ENCODE peak calls at places on chromosome 9, in eight cellular contexts. L is CD4-positive, CD25-positive, alpha-beta regulatory T cell; P is hepatocyte; Z is heart left ventricle; Q is endodermal cell; N is H9; V is AG04450; D is adrenal gland. I is an unnamed sample.
A peak's percentile ranks its signal among the peaks of the same experiment; 100 is the strongest.

GRCh38 chr9:89739531-89740315 is 134.9 kb downstream of the GADD45G start:
- DNase-seq in D (no peak), Q (no peak), N (no peak), P (no peak), L (no peak), Z (no peak), V (no peak), I (no peak)

GRCh38 chr9:2018764-2019548 is 3.8 kb downstream of the SMARCA2 start:
- DNase-seq in V (no peak), P (no peak), Q (no peak), N (no peak), L (peak; percentile 65), Z (no peak), D (no peak), I (no peak)

GRCh38 chr9:124420991-124421543 is 5.8 kb upstream of the PSMB7 start:
- DNase-seq in L (no peak), Q (no peak), Z (peak; percentile 38), N (no peak), V (no peak), P (no peak), D (peak; percentile 10), I (no peak)

GRCh38 chr9:38339496-38339895 is 53.0 kb upstream of the ALDH1B1 start:
- DNase-seq in Q (no peak), L (no peak), V (peak; percentile 41), Z (no peak), P (peak; percentile 32), D (no peak), N (no peak), I (no peak)

GRCh38 chr9:6907772-6908381 is 150.1 kb downstream of the KDM4C start:
- DNase-seq in V (peak; percentile 13), N (no peak), P (peak; percentile 36), Z (no peak), Q (no peak), D (no peak), L (no peak), I (no peak)

GRCh38 chr9:16069671-16070586 is 517.1 kb downstream of the CCDC171 start:
- DNase-seq in P (no peak), Q (no peak), D (no peak), N (no peak), Z (no peak), V (peak; percentile 34), L (no peak), I (no peak)

GRCh38 chr9:109473329-109473728 is 24.8 kb downstream of the PTPN3 start:
- DNase-seq in Z (peak; percentile 39), D (no peak), Q (no peak), N (no peak), P (no peak), V (no peak), L (no peak), I (no peak)

GRCh38 chr9:109331353-109331752 is 10.5 kb upstream of the EPB41L4B start:
- DNase-seq in V (no peak), Z (peak; percentile 58), Q (no peak), N (no peak), L (no peak), D (peak; percentile 82), P (no peak), I (peak; percentile 87)

GRCh38 chr9:92032891-92033290 is 82.3 kb downstream of the SPTLC1 start:
- DNase-seq in N (no peak), L (no peak), D (no peak), P (no peak), Q (no peak), V (no peak), Z (no peak), I (peak; percentile 3)

GRCh38 chr9:97740848-97741821 is 44.0 kb upstream of the XPA start:
- DNase-seq in N (peak; percentile 92), L (peak; percentile 6), V (no peak), Q (peak; percentile 96), D (peak; percentile 41), P (peak; percentile 85), Z (peak; percentile 75), I (no peak)

GRCh38 chr9:109779711-109780452 is at the start of gene PALM2AKAP2:
- DNase-seq in L (no peak), P (peak; percentile 87), N (peak; percentile 68), Q (peak; percentile 90), D (peak; percentile 65), V (no peak), Z (peak; percentile 85), I (no peak)

GRCh38 chr9:37370968-37371563 is 51.4 kb upstream of the GRHPR start:
- DNase-seq in N (no peak), Q (no peak), V (no peak), P (no peak), D (no peak), Z (no peak), L (no peak), I (no peak)

GRCh38 chr9:124770359-124771020 is 621 bp downstream of the NR6A1 start:
- DNase-seq in Z (peak; percentile 51), V (no peak), D (no peak), Q (peak; percentile 82), L (peak; percentile 7), N (no peak), P (peak; percentile 63), I (no peak)

GRCh38 chr9:81032831-81033230 is 656.5 kb downstream of the TLE1 start:
- DNase-seq in Q (no peak), V (no peak), D (no peak), N (no peak), P (no peak), Z (no peak), L (no peak), I (no peak)

GRCh38 chr9:133795049-133795448 is 56.9 kb upstream of the SARDH start:
- DNase-seq in V (no peak), N (no peak), Z (no peak), L (no peak), Q (no peak), P (no peak), D (no peak), I (no peak)

GRCh38 chr9:137973829-137974416 is 96.3 kb downstream of the CACNA1B start:
- DNase-seq in L (no peak), N (no peak), Z (no peak), P (peak; percentile 1), V (no peak), D (no peak), Q (peak; percentile 26), I (no peak)

GRCh38 chr9:126705767-126706697 is 92.3 kb downstream of the LMX1B start:
- DNase-seq in P (peak; percentile 53), Q (peak; percentile 93), L (peak; percentile 58), Z (peak; percentile 70), V (no peak), D (no peak), N (peak; percentile 81), I (no peak)

GRCh38 chr9:77271023-77271690 is 93.8 kb downstream of the VPS13A start:
- DNase-seq in P (no peak), N (no peak), D (no peak), L (no peak), V (no peak), Q (no peak), Z (no peak), I (peak; percentile 29)

GRCh38 chr9:96383165-96383939 is at the start of gene SLC35D2:
- DNase-seq in D (peak; percentile 56), P (peak; percentile 91), L (peak; percentile 11), Z (peak; percentile 81), Q (peak; percentile 89), N (peak; percentile 74), V (no peak), I (no peak)

GRCh38 chr9:72537671-72538070 is 16.3 kb downstream of the TMC1 start:
- DNase-seq in V (no peak), L (no peak), Q (no peak), P (no peak), N (no peak), D (no peak), Z (no peak), I (no peak)

GRCh38 chr9:72539824-72540347 is 18.5 kb downstream of the TMC1 start:
- DNase-seq in Q (peak; percentile 50), L (no peak), N (peak; percentile 34), D (no peak), Z (no peak), P (no peak), V (no peak), I (no peak)

GRCh38 chr9:72537011-72537545 is 15.7 kb downstream of the TMC1 start:
- DNase-seq in P (no peak), Z (no peak), Q (no peak), D (no peak), V (no peak), L (no peak), N (no peak), I (no peak)

GRCh38 chr9:72540348-72540873 is 19.0 kb downstream of the TMC1 start:
- DNase-seq in Q (no peak), Z (no peak), V (no peak), D (peak; percentile 71), L (no peak), N (no peak), P (no peak), I (peak; percentile 94)

GRCh38 chr9:72538926-72539702 is 17.7 kb downstream of the TMC1 start:
- DNase-seq in D (no peak), V (no peak), Q (no peak), P (no peak), L (no peak), Z (no peak), N (no peak), I (no peak)
- H3K27ac ChIP-seq in D (no peak overlapping the region), V (no peak overlapping the region), Q (no peak overlapping the region), P (no peak overlapping the region), L (no peak overlapping the region), Z (no peak overlapping the region), N (no peak overlapping the region), I (peak overlapping the region; percentile 93)

DNA sequence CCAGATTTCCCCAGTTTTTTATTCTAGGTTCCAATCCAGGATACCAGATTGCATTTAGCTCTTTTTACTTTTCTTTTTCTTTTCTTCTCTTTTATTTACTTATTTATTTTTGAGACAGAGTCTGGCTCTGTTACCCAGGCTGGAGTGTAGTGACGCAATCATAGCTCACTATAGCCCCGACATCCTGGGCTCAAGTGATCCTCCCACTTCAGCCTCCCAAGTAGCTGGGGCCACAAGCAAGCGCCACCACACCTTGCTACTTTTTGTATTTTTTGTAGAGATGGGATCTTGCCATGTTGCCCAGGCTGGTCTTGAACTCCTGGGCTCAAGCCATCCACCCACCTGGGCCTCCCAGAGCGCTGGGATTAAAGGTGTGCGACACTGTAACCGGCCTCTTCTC is 48.4 kb downstream of the GSN start:
- DNase-seq in Q (no peak), N (no peak), L (no peak), D (no peak), V (no peak), Z (no peak), P (no peak), I (no peak)
- H3K27ac ChIP-seq in Q (no peak overlapping the region), N (no peak overlapping the region), L (no peak overlapping the region), D (no peak overlapping the region), V (no peak overlapping the region), Z (peak overlapping the region; percentile 90), P (no peak overlapping the region), I (no peak overlapping the region)

GRCh38 chr9:27866741-27867140 is 293.5 kb upstream of the C9orf72 start:
- DNase-seq in V (no peak), L (no peak), P (no peak), N (no peak), Z (no peak), Q (peak; percentile 56), D (no peak), I (no peak)
- H3K27ac ChIP-seq in V (no peak overlapping the region), L (no peak overlapping the region), P (no peak overlapping the region), N (no peak overlapping the region), Z (no peak overlapping the region), Q (no peak overlapping the region), D (no peak overlapping the region), I (no peak overlapping the region)

GRCh38 chr9:107523539-107523938 is 34.0 kb upstream of the KLF4 start:
- DNase-seq in V (no peak), Z (no peak), D (no peak), N (no peak), Q (no peak), P (no peak), L (no peak), I (no peak)
- H3K27ac ChIP-seq in V (no peak overlapping the region), Z (no peak overlapping the region), D (no peak overlapping the region), N (no peak overlapping the region), Q (no peak overlapping the region), P (no peak overlapping the region), L (no peak overlapping the region), I (no peak overlapping the region)

GRCh38 chr9:83986223-83986622 is 5.6 kb downstream of the RMI1 start:
- DNase-seq in D (no peak), V (no peak), Q (no peak), Z (no peak), P (no peak), N (no peak), L (no peak), I (no peak)
- H3K27ac ChIP-seq in D (no peak overlapping the region), V (no peak overlapping the region), Q (no peak overlapping the region), Z (no peak overlapping the region), P (no peak overlapping the region), N (no peak overlapping the region), L (no peak overlapping the region), I (peak overlapping the region; percentile 54)

I was measured in epithelial cell of prostate.